ENCODE peak calls at places on chromosomes 7 and 10, in eight cellular contexts. D is CD8-positive, alpha-beta T cell; L is activated CD4-positive, alpha-beta T cell treated with anti-CD3 and anti-CD28 coated beads, Interleukin-2, amount 50 U/mL, for 1 hour; Z is adrenal gland; O is H54; K is amniotic stem cell; R is naive thymus-derived CD4-positive, alpha-beta T cell; J is stimulated activated CD4-positive, alpha-beta T cell treated with anti-CD3 and anti-CD28 coated beads, Interleukin-15, amount 100 ng/mL, for 24 hours. I is an unnamed sample.

GRCh38 chr7:33423646-33424020 is 294.3 kb downstream of the BBS9 start:
- DNase-seq in D (no peak), L (no peak), Z (no peak), O (no peak), K (no peak), R (no peak), J (peak; percentile 11), I (no peak)

GRCh38 chr10:99372546-99373271 is 43.6 kb downstream of the CNNM1 start:
- DNase-seq in D (no peak), L (no peak), Z (no peak), O (no peak), K (peak; percentile 14), R (no peak), J (no peak), I (no peak)

GRCh38 chr7:144515430-144515829 is 111.9 kb upstream of the NOBOX start:
- DNase-seq in D (no peak), L (no peak), Z (no peak), O (no peak), K (no peak), R (no peak), J (no peak), I (no peak)

GRCh38 chr7:24038993-24039392 is 245.0 kb upstream of the NPY start:
- DNase-seq in D (no peak), L (no peak), Z (no peak), O (no peak), K (no peak), R (no peak), J (no peak), I (no peak)

GRCh38 chr7:18558910-18559309 is 63.4 kb downstream of the HDAC9 start:
- DNase-seq in D (no peak), L (no peak), Z (no peak), O (no peak), K (no peak), R (no peak), J (no peak), I (no peak)

GRCh38 chr10:77341055-77341454 is 296.6 kb downstream of the KCNMA1 start:
- DNase-seq in D (no peak), L (no peak), Z (no peak), O (no peak), K (no peak), R (no peak), J (no peak), I (no peak)

GRCh38 chr7:471866-472639 is 47.6 kb downstream of the PDGFA start:
- DNase-seq in D (no peak), L (no peak), Z (peak; percentile 66), O (peak; percentile 94), K (peak; percentile 56), R (peak; percentile 37), J (no peak), I (peak; percentile 78)

GRCh38 chr10:124657806-124658205 is 86.4 kb downstream of the FAM53B start:
- DNase-seq in D (no peak), L (peak; percentile 48), Z (no peak), O (no peak), K (no peak), R (no peak), J (peak; percentile 27), I (no peak)

GRCh38 chr7:17039372-17039771 is 157.6 kb upstream of the AGR3 start:
- DNase-seq in D (no peak), L (no peak), Z (no peak), O (no peak), K (no peak), R (no peak), J (no peak), I (no peak)

GRCh38 chr10:65571011-65571570 is 1354.7 kb upstream of the LRRTM3 start:
- DNase-seq in D (no peak), L (no peak), Z (no peak), O (no peak), K (no peak), R (no peak), J (no peak), I (no peak)

GRCh38 chr10:70496341-70497119 is 18.0 kb downstream of the PALD1 start:
- DNase-seq in D (no peak), L (no peak), Z (no peak), O (no peak), K (no peak), R (no peak), J (no peak), I (no peak)

GRCh38 chr10:118238573-118239240 is 103.4 kb downstream of the FAM204A start:
- DNase-seq in D (no peak), L (no peak), Z (peak; percentile 38), O (peak; percentile 15), K (no peak), R (no peak), J (no peak), I (no peak)

GRCh38 chr7:50121269-50121668 is 28.2 kb upstream of the ZPBP start:
- DNase-seq in D (no peak), L (no peak), Z (no peak), O (no peak), K (no peak), R (no peak), J (no peak), I (no peak)

GRCh38 chr10:112804036-112804435 is 146.0 kb upstream of the TCF7L2 start:
- DNase-seq in D (no peak), L (no peak), Z (no peak), O (no peak), K (no peak), R (no peak), J (no peak), I (no peak)

GRCh38 chr7:40866601-40867000 is 731.8 kb downstream of the SUGCT start:
- DNase-seq in D (no peak), L (no peak), Z (no peak), O (no peak), K (no peak), R (no peak), J (no peak), I (no peak)

GRCh38 chr7:1232623-1233327 is at the start of gene UNCX:
- DNase-seq in D (no peak), L (no peak), Z (no peak), O (no peak), K (no peak), R (no peak), J (no peak), I (no peak)

GRCh38 chr10:132710036-132710686 is 75.8 kb downstream of the NKX6-2 start:
- DNase-seq in D (no peak), L (no peak), Z (no peak), O (no peak), K (no peak), R (no peak), J (no peak), I (peak; percentile 65)

GRCh38 chr7:121020652-121021051 is 32.1 kb downstream of the CPED1 start:
- DNase-seq in D (no peak), L (no peak), Z (no peak), O (no peak), K (peak; percentile 5), R (no peak), J (no peak), I (no peak)

GRCh38 chr10:127853868-127854768 is 38.6 kb downstream of the CLRN3 start:
- DNase-seq in D (peak; percentile 23), L (peak; percentile 45), Z (peak; percentile 81), O (peak; percentile 48), K (peak; percentile 5), R (peak; percentile 47), J (peak; percentile 63), I (no peak)

GRCh38 chr10:124882313-124882712 is 59.6 kb upstream of the ZRANB1 start:
- DNase-seq in D (no peak), L (no peak), Z (no peak), O (no peak), K (no peak), R (no peak), J (no peak), I (no peak)

GRCh38 chr7:25758559-25758958 is 393.4 kb upstream of the NFE2L3 start:
- DNase-seq in D (no peak), L (no peak), Z (no peak), O (no peak), K (no peak), R (no peak), J (no peak), I (no peak)

GRCh38 chr10:23522345-23522744 is 83.5 kb downstream of the OTUD1 start:
- DNase-seq in D (no peak), L (no peak), Z (no peak), O (no peak), K (no peak), R (no peak), J (no peak), I (no peak)

GRCh38 chr10:50653142-50653541 is 29.4 kb upstream of the SGMS1 start:
- DNase-seq in D (no peak), L (peak; percentile 20), Z (peak; percentile 46), O (no peak), K (no peak), R (peak; percentile 23), J (no peak), I (no peak)

GRCh38 chr10:24215603-24216002 is 6.7 kb downstream of the KIAA1217 start:
- DNase-seq in D (no peak), L (no peak), Z (no peak), O (no peak), K (no peak), R (no peak), J (no peak), I (no peak)

GRCh38 chr7:43636093-43636492 is 53.2 kb downstream of the STK17A start:
- DNase-seq in D (no peak), L (no peak), Z (no peak), O (no peak), K (no peak), R (no peak), J (no peak), I (no peak)

GRCh38 chr10:101840741-101841453 is 2.7 kb downstream of the KCNIP2 start:
- DNase-seq in D (peak; percentile 64), L (peak; percentile 66), Z (peak; percentile 88), O (peak; percentile 95), K (peak; percentile 69), R (peak; percentile 64), J (peak; percentile 84), I (peak; percentile 78)

GRCh38 chr10:43255644-43256431 is 11.0 kb downstream of the RASGEF1A start:
- DNase-seq in D (no peak), L (no peak), Z (peak; percentile 53), O (peak; percentile 68), K (no peak), R (no peak), J (peak; percentile 52), I (no peak)

GRCh38 chr10:111261066-111261465 is 184.2 kb downstream of the ADRA2A start:
- DNase-seq in D (no peak), L (no peak), Z (no peak), O (no peak), K (no peak), R (no peak), J (no peak), I (no peak)

GRCh38 chr10:102289356-102289755 is 44.0 kb downstream of the GBF1 start:
- DNase-seq in D (no peak), L (no peak), Z (no peak), O (no peak), K (no peak), R (no peak), J (no peak), I (no peak)

GRCh38 chr10:21285742-21286311 is 239.7 kb downstream of the SKIDA1 start:
- DNase-seq in D (no peak), L (no peak), Z (peak; percentile 45), O (no peak), K (no peak), R (no peak), J (peak; percentile 2), I (no peak)

GRCh38 chr10:125002423-125003145 is 60.7 kb downstream of the ZRANB1 start:
- DNase-seq in D (no peak), L (no peak), Z (peak; percentile 69), O (no peak), K (no peak), R (no peak), J (no peak), I (peak; percentile 53)

GRCh38 chr10:36676321-36677169 is 448.9 kb upstream of the ANKRD30A start:
- DNase-seq in D (no peak), L (no peak), Z (no peak), O (no peak), K (no peak), R (no peak), J (no peak), I (no peak)

I was measured in suprapubic skin.